ENCODE peak calls at places on chromosomes 13 and 19, in five cellular contexts. One of them, this sample, is unnamed.

GRCh38 chr19:12497032-12497431 is 12.4 kb upstream of the ZNF709 start:
- DNase-seq in A549: no peak
- DNase-seq in AG04450: no peak
- DNase-seq in lung: no peak
- DNase-seq in upper lobe of right lung: no peak
- DNase-seq in this sample: no peak

GRCh38 chr19:29415507-29415906 is 110.3 kb upstream of the VSTM2B start:
- DNase-seq in A549: no peak
- DNase-seq in AG04450: no peak
- DNase-seq in lung: no peak
- DNase-seq in upper lobe of right lung: no peak
- DNase-seq in this sample: no peak

GRCh38 chr13:110428281-110428680 is 121.2 kb downstream of the COL4A2 start:
- DNase-seq in A549: no peak
- DNase-seq in AG04450: no peak
- DNase-seq in lung: no peak
- DNase-seq in upper lobe of right lung: no peak
- DNase-seq in this sample: no peak

GRCh38 chr13:30803791-30804190 is 68.4 kb downstream of the ALOX5AP start:
- DNase-seq in A549: no peak
- DNase-seq in AG04450: no peak
- DNase-seq in lung: no peak
- DNase-seq in upper lobe of right lung: no peak
- DNase-seq in this sample: no peak

GRCh38 chr13:98089246-98089645 is 53.6 kb upstream of the FARP1 start:
- DNase-seq in A549: no peak
- DNase-seq in AG04450: no peak
- DNase-seq in lung: no peak
- DNase-seq in upper lobe of right lung: no peak
- DNase-seq in this sample: no peak

GRCh38 chr13:27043013-27043412 is 128.6 kb downstream of the USP12 start:
- DNase-seq in A549: peak
- DNase-seq in AG04450: peak
- DNase-seq in lung: peak
- DNase-seq in upper lobe of right lung: no peak
- DNase-seq in this sample: no peak

GRCh38 chr19:7888145-7888825 is at the start of gene LRRC8E:
- DNase-seq in A549: peak
- DNase-seq in AG04450: no peak
- DNase-seq in lung: peak
- DNase-seq in upper lobe of right lung: peak
- DNase-seq in this sample: peak

GRCh38 chr13:32428581-32429072 is 697 bp upstream of the N4BP2L1 start:
- DNase-seq in A549: no peak
- DNase-seq in AG04450: no peak
- DNase-seq in lung: no peak
- DNase-seq in upper lobe of right lung: no peak
- DNase-seq in this sample: no peak

GRCh38 chr19:20664917-20665781 is 3.8 kb upstream of the ZNF626 start:
- DNase-seq in A549: no peak
- DNase-seq in AG04450: no peak
- DNase-seq in lung: no peak
- DNase-seq in upper lobe of right lung: peak
- DNase-seq in this sample: no peak

GRCh38 chr19:51141181-51141580 is 920 bp upstream of the SIGLEC7 start:
- DNase-seq in A549: no peak
- DNase-seq in AG04450: no peak
- DNase-seq in lung: no peak
- DNase-seq in upper lobe of right lung: no peak
- DNase-seq in this sample: no peak

GRCh38 chr19:48695743-48696352 is at the start of gene FUT2:
- DNase-seq in A549: no peak
- DNase-seq in AG04450: no peak
- DNase-seq in lung: no peak
- DNase-seq in upper lobe of right lung: no peak
- DNase-seq in this sample: no peak

GRCh38 chr19:18725755-18726416 is 42.4 kb downstream of the CRTC1 start:
- DNase-seq in A549: no peak
- DNase-seq in AG04450: no peak
- DNase-seq in lung: no peak
- DNase-seq in upper lobe of right lung: no peak
- DNase-seq in this sample: no peak

GRCh38 chr19:18723871-18724377 is 40.4 kb downstream of the CRTC1 start:
- DNase-seq in A549: no peak
- DNase-seq in AG04450: no peak
- DNase-seq in lung: no peak
- DNase-seq in upper lobe of right lung: no peak
- DNase-seq in this sample: no peak

GRCh38 chr19:18729933-18730530 is 46.6 kb downstream of the CRTC1 start:
- DNase-seq in A549: no peak
- DNase-seq in AG04450: no peak
- DNase-seq in lung: no peak
- DNase-seq in upper lobe of right lung: no peak
- DNase-seq in this sample: no peak

GRCh38 chr19:18726417-18726767 is 42.9 kb downstream of the CRTC1 start:
- DNase-seq in A549: no peak
- DNase-seq in AG04450: no peak
- DNase-seq in lung: no peak
- DNase-seq in upper lobe of right lung: no peak
- DNase-seq in this sample: no peak

DNA sequence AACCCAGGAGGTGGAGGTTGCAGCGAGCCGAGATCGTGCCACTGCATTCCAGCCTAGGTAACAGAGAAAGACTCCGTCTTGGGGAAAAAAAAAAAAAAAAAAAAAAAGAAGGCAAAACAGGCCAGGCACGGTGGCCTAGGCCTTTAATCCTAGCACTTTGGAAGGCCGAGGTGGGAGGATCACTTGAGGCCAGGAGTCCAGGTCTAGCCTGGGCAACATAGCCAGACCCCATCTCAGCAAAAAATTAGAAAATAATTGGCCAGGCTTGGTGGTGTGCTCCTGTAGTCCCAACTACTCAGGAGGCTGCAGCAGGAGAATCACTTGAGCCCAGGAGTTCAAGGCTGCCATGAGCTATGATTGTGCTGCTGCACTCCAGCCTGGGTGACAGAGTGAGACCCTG is 43.4 kb downstream of the CRTC1 start:
- DNase-seq in A549: no peak
- DNase-seq in AG04450: no peak
- DNase-seq in lung: no peak
- DNase-seq in upper lobe of right lung: no peak
- DNase-seq in this sample: no peak
- TF ChIP-seq CTCF in A549: no peak
- TF ChIP-seq CTCF in AG04450: no peak
- TF ChIP-seq CTCF in lung: no peak
- TF ChIP-seq CTCF in upper lobe of right lung: no peak
- TF ChIP-seq CTCF in this sample: no peak

DNA sequence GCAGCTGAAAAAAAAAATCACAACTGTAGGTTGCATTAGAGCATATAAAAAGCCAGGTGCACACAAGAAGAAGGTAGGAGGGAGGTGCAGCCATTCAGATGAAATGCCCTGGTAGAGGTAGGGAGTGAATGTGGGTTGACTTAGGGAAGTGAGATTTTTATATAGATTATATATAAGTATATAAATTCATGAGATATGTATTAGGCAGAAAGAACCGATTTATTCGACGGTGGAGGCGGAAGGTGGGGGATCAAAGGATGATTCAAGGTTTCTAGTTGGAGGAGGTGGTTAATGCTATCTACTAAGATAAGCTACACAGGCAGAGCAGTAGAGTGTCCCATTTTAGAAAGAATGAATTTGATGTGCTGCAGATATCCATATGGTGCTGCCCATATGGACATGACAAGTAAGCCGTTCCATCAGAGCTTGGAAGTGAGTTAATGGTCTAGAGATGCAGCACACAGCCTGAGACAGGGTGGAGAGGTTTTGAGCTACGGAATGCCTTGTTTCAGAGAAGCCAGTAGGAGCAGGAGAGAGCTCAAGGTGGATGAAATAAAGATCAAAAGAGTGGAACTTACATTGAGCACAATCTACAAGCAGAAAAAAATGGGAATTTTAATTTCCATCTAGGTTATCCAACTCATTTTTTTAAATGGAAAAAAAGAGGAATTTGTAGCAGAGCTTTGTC is 177.4 kb downstream of the PCDH9 start:
- DNase-seq in A549: no peak
- DNase-seq in AG04450: no peak
- DNase-seq in lung: no peak
- DNase-seq in upper lobe of right lung: no peak
- DNase-seq in this sample: no peak
- TF ChIP-seq CTCF in A549: no peak
- TF ChIP-seq CTCF in AG04450: no peak
- TF ChIP-seq CTCF in lung: no peak
- TF ChIP-seq CTCF in upper lobe of right lung: no peak
- TF ChIP-seq CTCF in this sample: no peak

DNA sequence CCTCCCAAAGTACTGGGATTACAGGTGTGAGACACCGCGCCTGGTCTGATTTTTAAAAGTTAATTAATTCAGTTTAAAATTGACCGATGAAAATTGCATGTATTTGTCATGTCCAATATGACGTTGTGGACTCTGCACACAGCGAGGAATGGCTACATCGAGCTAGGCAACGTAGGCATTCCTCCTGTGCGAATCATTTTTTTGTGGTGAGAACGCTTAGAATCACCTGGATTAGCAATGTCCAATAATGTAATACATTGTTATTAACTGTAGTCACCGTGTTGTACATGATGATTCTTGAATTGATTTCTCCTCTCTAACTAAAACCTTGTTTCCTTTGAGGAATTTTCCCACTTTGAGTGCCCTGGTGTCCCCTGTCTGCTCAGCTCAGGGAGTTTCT is 3.4 kb downstream of the LAIR2 start:
- DNase-seq in A549: no peak
- DNase-seq in AG04450: no peak
- DNase-seq in lung: no peak
- DNase-seq in upper lobe of right lung: no peak
- DNase-seq in this sample: no peak
- TF ChIP-seq CTCF in A549: no peak
- TF ChIP-seq CTCF in AG04450: no peak
- TF ChIP-seq CTCF in lung: no peak
- TF ChIP-seq CTCF in upper lobe of right lung: no peak
- TF ChIP-seq CTCF in this sample: no peak

DNA sequence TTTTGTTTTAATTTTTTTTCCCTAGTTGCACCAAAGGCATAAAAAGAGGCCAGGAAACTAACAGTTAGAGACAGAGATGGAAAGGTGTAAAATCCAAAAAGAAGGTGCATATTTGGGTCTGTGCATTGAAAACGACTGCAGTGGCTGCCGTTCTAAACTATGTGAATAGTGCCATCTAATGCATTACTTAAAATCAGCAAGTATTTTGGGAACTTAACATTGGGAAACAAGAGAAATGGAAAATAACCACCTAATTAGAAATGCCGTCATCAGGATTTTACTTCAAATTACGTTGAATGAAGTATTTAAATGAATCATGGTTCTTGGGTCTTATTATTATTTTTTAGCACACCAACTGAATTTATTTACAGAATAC is 189.5 kb upstream of the MIR17HG start:
- DNase-seq in A549: no peak
- DNase-seq in AG04450: no peak
- DNase-seq in lung: no peak
- DNase-seq in upper lobe of right lung: no peak
- DNase-seq in this sample: no peak
- TF ChIP-seq CTCF in A549: no peak
- TF ChIP-seq CTCF in AG04450: no peak
- TF ChIP-seq CTCF in lung: no peak
- TF ChIP-seq CTCF in upper lobe of right lung: peak
- TF ChIP-seq CTCF in this sample: no peak

GRCh38 chr13:60617863-60618733 is 221.1 kb downstream of the TDRD3 start:
- DNase-seq in A549: no peak
- DNase-seq in AG04450: no peak
- DNase-seq in lung: no peak
- DNase-seq in upper lobe of right lung: no peak
- DNase-seq in this sample: no peak
- TF ChIP-seq CTCF in A549: peak
- TF ChIP-seq CTCF in AG04450: peak
- TF ChIP-seq CTCF in lung: no peak
- TF ChIP-seq CTCF in upper lobe of right lung: no peak
- TF ChIP-seq CTCF in this sample: peak

GRCh38 chr13:43730642-43731041 is 56.1 kb downstream of the ENOX1 start:
- DNase-seq in A549: no peak
- DNase-seq in AG04450: peak
- DNase-seq in lung: no peak
- DNase-seq in upper lobe of right lung: no peak
- DNase-seq in this sample: peak
- TF ChIP-seq CTCF in A549: no peak
- TF ChIP-seq CTCF in AG04450: no peak
- TF ChIP-seq CTCF in lung: no peak
- TF ChIP-seq CTCF in upper lobe of right lung: no peak
- TF ChIP-seq CTCF in this sample: no peak

GRCh38 chr19:15860522-15860921 is 37.4 kb downstream of the CYP4F2 start:
- DNase-seq in A549: no peak
- DNase-seq in AG04450: no peak
- DNase-seq in lung: no peak
- DNase-seq in upper lobe of right lung: no peak
- DNase-seq in this sample: no peak

GRCh38 chr19:15862444-15862843 is 35.4 kb downstream of the CYP4F2 start:
- DNase-seq in A549: no peak
- DNase-seq in AG04450: no peak
- DNase-seq in lung: no peak
- DNase-seq in upper lobe of right lung: no peak
- DNase-seq in this sample: no peak

GRCh38 chr19:15864824-15865223 is 33.0 kb downstream of the CYP4F2 start:
- DNase-seq in A549: no peak
- DNase-seq in AG04450: no peak
- DNase-seq in lung: no peak
- DNase-seq in upper lobe of right lung: no peak
- DNase-seq in this sample: no peak

GRCh38 chr19:15866646-15867045 is 31.2 kb downstream of the CYP4F2 start:
- DNase-seq in A549: no peak
- DNase-seq in AG04450: no peak
- DNase-seq in lung: no peak
- DNase-seq in upper lobe of right lung: no peak
- DNase-seq in this sample: no peak

GRCh38 chr19:15863272-15863671 is 34.6 kb downstream of the CYP4F2 start:
- DNase-seq in A549: no peak
- DNase-seq in AG04450: no peak
- DNase-seq in lung: no peak
- DNase-seq in upper lobe of right lung: no peak
- DNase-seq in this sample: no peak
- TF ChIP-seq CTCF in A549: no peak
- TF ChIP-seq CTCF in AG04450: no peak
- TF ChIP-seq CTCF in lung: no peak
- TF ChIP-seq CTCF in upper lobe of right lung: no peak
- TF ChIP-seq CTCF in this sample: no peak

This sample was measured in nephron progenitor cell.